ENCODE peak calls at places on chromosomes 7 and 10, in four cellular contexts. I, Z, N and V are unnamed samples.

GRCh38 chr7:145082366-145083240 is 246.8 kb upstream of the TPK1 start:
- DNase-seq in I (no peak), Z (no peak), N (no peak), V (no peak)

GRCh38 chr10:110664483-110665420 is 20.6 kb downstream of the RBM20 start:
- DNase-seq in I (no peak), Z (no peak), N (no peak), V (no peak)

GRCh38 chr7:22589641-22590141 is 89.7 kb upstream of the STEAP1B start:
- DNase-seq in I (no peak), Z (no peak), N (no peak), V (no peak)

GRCh38 chr10:79266543-79267312 is 80.5 kb upstream of the PPIF start:
- DNase-seq in I (no peak), Z (no peak), N (no peak), V (no peak)

GRCh38 chr7:151816562-151817314 is 60.2 kb downstream of the PRKAG2 start:
- DNase-seq in I (no peak), Z (no peak), N (no peak), V (no peak)

GRCh38 chr7:151383638-151384351 is 26.0 kb downstream of the WDR86 start:
- DNase-seq in I (no peak), Z (no peak), N (no peak), V (no peak)

GRCh38 chr7:2518101-2518500 is 1.5 kb upstream of the LFNG start:
- DNase-seq in I (no peak), Z (no peak), N (no peak), V (no peak)

GRCh38 chr10:68074404-68074774 is 694 bp downstream of the HERC4 start:
- DNase-seq in I (no peak), Z (no peak), N (no peak), V (no peak)

GRCh38 chr10:10917031-10917430 is 100.6 kb upstream of the CELF2 start:
- DNase-seq in I (no peak), Z (no peak), N (no peak), V (no peak)

GRCh38 chr10:68560916-68561691 is 967 bp downstream of the TET1 start:
- DNase-seq in I (no peak), Z (no peak), N (no peak), V (no peak)

GRCh38 chr7:13835442-13835841 is 154.0 kb downstream of the ETV1 start:
- DNase-seq in I (no peak), Z (no peak), N (no peak), V (no peak)